ENCODE peak calls at places on chromosomes 3 and 15, in five cellular contexts. P is hepatocyte, N is brain microvascular endothelial cell, Q is endothelial cell of umbilical vein, D is esophagus squamous epithelium. W is an unnamed sample.

GRCh38 chr3:66376568-66376967 is 124.3 kb downstream of the LRIG1 start:
- DNase-seq in D (no peak), N (peak; percentile 90), P (peak; percentile 55), Q (peak; percentile 69), W (peak; percentile 40)

GRCh38 chr3:60579734-60580133 is 671.5 kb downstream of the FHIT start:
- DNase-seq in D (no peak), Q (no peak), N (peak; percentile 91), P (peak; percentile 36), W (peak; percentile 94)

GRCh38 chr15:63909819-63910437 is 76.2 kb upstream of the HERC1 start:
- DNase-seq in D (no peak), Q (peak; percentile 89), N (peak; percentile 74), P (peak; percentile 78), W (no peak)

GRCh38 chr3:40477671-40478070 is 749 bp downstream of the ZNF619 start:
- DNase-seq in P (no peak), D (no peak), N (no peak), Q (no peak), W (peak; percentile 19)

GRCh38 chr15:68191555-68191954 is 13.6 kb downstream of the CALML4 start:
- DNase-seq in Q (no peak), D (no peak), P (no peak), N (no peak), W (no peak)

GRCh38 chr3:172040078-172040975 is 949 bp downstream of the FNDC3B start:
- DNase-seq in N (peak; percentile 83), P (peak; percentile 91), D (no peak), Q (peak; percentile 84), W (peak; percentile 51)

GRCh38 chr3:87488725-87489124 is 212.3 kb upstream of the POU1F1 start:
- DNase-seq in D (no peak), Q (no peak), N (no peak), P (no peak), W (no peak)

GRCh38 chr15:85753261-85753660 is 41.5 kb downstream of the KLHL25 start:
- DNase-seq in Q (no peak), N (no peak), P (no peak), D (no peak), W (no peak)

GRCh38 chr3:55089211-55089610 is 161.4 kb upstream of the LRTM1 start:
- DNase-seq in P (no peak), Q (no peak), D (no peak), N (peak; percentile 6), W (no peak)

GRCh38 chr15:64653757-64654156 is 121.6 kb downstream of the RBPMS2 start:
- DNase-seq in D (no peak), P (no peak), Q (peak; percentile 57), N (no peak), W (no peak)

GRCh38 chr3:9497821-9498565 is 55.6 kb downstream of the LHFPL4 start:
- DNase-seq in P (no peak), D (no peak), N (peak; percentile 9), Q (no peak), W (peak; percentile 88)

GRCh38 chr3:8529738-8530525 is 28.3 kb downstream of the LMCD1 start:
- DNase-seq in Q (peak; percentile 36), D (no peak), P (no peak), N (no peak), W (peak; percentile 37)

GRCh38 chr3:110069641-110070538 is 732.5 kb upstream of the DPPA4 start:
- DNase-seq in N (peak; percentile 85), Q (no peak), P (peak; percentile 46), D (no peak), W (peak; percentile 85)

GRCh38 chr3:51691021-51691420 is 15.8 kb upstream of the GRM2 start:
- DNase-seq in P (no peak), Q (no peak), N (no peak), D (no peak), W (no peak)

GRCh38 chr15:28274211-28274610 is 47.8 kb downstream of the HERC2 start:
- DNase-seq in N (no peak), D (no peak), Q (no peak), P (no peak), W (no peak)

GRCh38 chr3:67655364-67656121 is 1.1 kb upstream of the SUCLG2 start:
- DNase-seq in D (no peak), P (no peak), N (peak; percentile 5), Q (no peak), W (no peak)

DNA sequence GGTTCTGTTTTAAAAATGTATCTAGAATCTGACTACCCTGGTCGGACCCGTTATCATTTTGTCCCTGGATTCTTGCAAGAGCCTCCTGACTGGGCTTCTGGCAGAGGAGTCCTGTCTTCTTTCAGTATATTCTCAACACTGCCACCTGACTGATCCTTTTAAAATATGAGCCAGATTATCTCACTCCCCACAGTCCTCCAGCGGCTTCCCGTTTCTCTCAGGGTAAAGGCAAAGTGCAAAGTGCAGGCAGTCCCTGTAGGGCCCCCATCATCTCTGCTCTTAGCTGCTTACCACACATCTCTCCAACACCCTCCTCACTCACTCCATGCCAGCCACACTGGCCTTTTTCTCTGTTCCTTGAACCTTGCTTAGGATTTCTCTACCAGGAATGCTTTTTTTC is 28.5 kb downstream of the CRTC3 start:
- DNase-seq in P (peak; percentile 81), N (no peak), Q (peak; percentile 34), D (no peak), W (no peak)
- H3K4me3 ChIP-seq in P (no peak overlapping the region), N (no peak overlapping the region), Q (no peak overlapping the region), D (no peak overlapping the region), W (no peak overlapping the region)

GRCh38 chr3:63193647-63194046 is 84.5 kb upstream of the SYNPR start:
- DNase-seq in P (peak; percentile 55), D (no peak), N (no peak), Q (peak; percentile 3), W (peak; percentile 34)
- H3K27me3 ChIP-seq in P (no peaks in the 10 kb centered on the region), D (peaks cover 9% of the 10 kb centered on the region), N (no peaks in the 10 kb centered on the region), Q (no peaks in the 10 kb centered on the region), W (no peaks in the 10 kb centered on the region)

GRCh38 chr3:38250198-38250597 is 15.4 kb upstream of the SLC22A13 start:
- DNase-seq in D (no peak), Q (no peak), N (no peak), P (no peak), W (no peak)

GRCh38 chr3:38245930-38246329 is 19.7 kb upstream of the SLC22A13 start:
- DNase-seq in N (no peak), D (no peak), Q (no peak), P (no peak), W (no peak)

GRCh38 chr3:38251197-38251596 is 14.4 kb upstream of the SLC22A13 start:
- DNase-seq in Q (no peak), N (no peak), P (no peak), D (no peak), W (no peak)

GRCh38 chr3:38247366-38248035 is 18.1 kb upstream of the SLC22A13 start:
- DNase-seq in P (peak; percentile 26), N (peak; percentile 80), Q (peak; percentile 74), D (no peak), W (peak; percentile 93)
- TF ChIP-seq CTCF in P (peak; percentile 17), N (peak; percentile 67), Q (no peak), D (no peak), W (peak; percentile 38)

DNA sequence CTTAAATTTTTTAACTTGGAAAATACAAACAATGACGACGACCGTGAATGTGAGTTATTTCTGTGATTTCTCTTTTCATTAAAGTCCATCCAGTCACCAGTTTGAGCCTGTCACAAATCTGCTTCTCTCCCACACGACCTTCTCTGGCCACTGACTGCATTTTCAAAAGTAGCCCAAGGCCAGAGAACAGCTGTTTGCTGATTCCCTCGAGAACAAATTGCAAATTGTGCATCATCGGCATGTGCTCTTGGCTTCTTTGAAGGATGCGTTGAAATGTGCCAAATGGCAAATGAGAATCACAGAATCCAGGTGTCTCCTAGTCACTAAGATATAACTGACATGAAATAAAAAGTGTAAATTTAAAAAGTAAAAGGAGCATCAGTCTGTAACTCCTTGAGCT is 106.4 kb downstream of the AQP9 start:
- DNase-seq in N (no peak), P (no peak), Q (no peak), D (no peak), W (no peak)
- H3K4me3 ChIP-seq in N (no peak overlapping the region), P (no peak overlapping the region), Q (no peak overlapping the region), D (no peak overlapping the region), W (no peak overlapping the region)

GRCh38 chr3:160748787-160749186 is 7.2 kb upstream of the PPM1L start:
- DNase-seq in P (no peak), Q (no peak), D (no peak), N (no peak), W (no peak)

GRCh38 chr3:160747437-160747836 is 8.6 kb upstream of the PPM1L start:
- DNase-seq in P (no peak), Q (peak; percentile 18), N (no peak), D (no peak), W (no peak)

GRCh38 chr3:160753953-160754352 is 2.1 kb upstream of the PPM1L start:
- DNase-seq in Q (no peak), P (no peak), D (no peak), N (no peak), W (no peak)

DNA sequence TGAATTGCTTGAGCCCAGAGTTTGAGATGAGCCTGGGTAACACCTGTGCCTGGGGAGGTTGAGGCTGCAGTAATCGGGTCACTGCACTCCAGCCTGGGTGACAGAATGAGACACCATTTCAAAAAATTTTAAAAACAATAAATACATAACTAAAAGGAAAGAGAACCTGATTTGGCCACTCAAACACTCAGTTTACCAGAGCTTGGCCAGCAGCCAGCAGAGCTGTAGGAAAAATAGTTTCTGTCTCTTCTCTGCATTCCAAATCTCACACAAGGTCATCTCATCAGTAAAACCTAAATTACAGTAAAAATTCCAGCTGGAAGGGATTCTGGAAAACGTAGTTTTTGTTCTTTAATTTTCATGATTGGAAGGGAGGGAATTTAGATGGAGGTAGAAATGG is 7.8 kb upstream of the PPM1L start:
- DNase-seq in D (no peak), P (no peak), Q (no peak), N (no peak), W (no peak)
- H3K27me3 ChIP-seq in D (no peaks in the 10 kb centered on the region), P (no peaks in the 10 kb centered on the region), Q (peaks cover 8% of the 10 kb centered on the region), N (no peaks in the 10 kb centered on the region), W (no peaks in the 10 kb centered on the region)

DNA sequence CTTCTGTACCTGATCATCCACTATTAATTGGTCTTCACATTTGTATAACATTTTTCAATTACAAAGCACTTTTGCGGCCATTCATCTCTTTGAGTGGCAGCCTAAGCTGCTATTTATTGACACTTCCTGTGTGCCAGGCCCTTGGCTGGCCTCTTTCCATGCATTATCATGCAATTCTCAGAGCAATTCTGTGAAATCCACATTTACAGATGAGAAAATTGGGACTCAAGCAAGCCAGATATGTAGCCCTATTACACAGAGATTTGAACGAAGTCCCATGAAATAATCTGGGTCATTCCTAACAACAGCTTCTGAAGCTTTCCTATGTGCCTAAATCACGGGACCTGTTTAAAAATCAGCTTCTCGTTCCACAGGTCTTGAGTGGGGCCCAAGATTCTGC is 17.4 kb downstream of the SLC6A1 start:
- DNase-seq in P (no peak), Q (no peak), N (no peak), D (no peak), W (no peak)
- TF ChIP-seq CTCF in P (no peak), Q (no peak), N (no peak), D (no peak), W (no peak)

GRCh38 chr3:183664913-183665381 is 29.5 kb downstream of the KLHL24 start:
- DNase-seq in P (no peak), Q (peak; percentile 63), N (peak; percentile 71), D (no peak), W (peak; percentile 52)
- H3K4me3 ChIP-seq in P (no peak overlapping the region), Q (no peak overlapping the region), N (no peak overlapping the region), D (no peak overlapping the region), W (no peak overlapping the region)

W was measured in bronchial epithelial cell.